ENCODE peak calls at places on chromosome 6, in eight cellular contexts. N is tibial artery; O is DMS 273 treated with DMSO at 0.1 percent for 48 hours; Y is HT1080; X is posterior vena cava; G is dorsolateral prefrontal cortex; S is ovary; I is stimulated activated naive CD8-positive, alpha-beta T cell treated with anti-CD3 and anti-CD28 coated beads, Interleukin-15, Interleukin-2, amounts not matched to agents 100 U/mL and 50 U/mL, for 24 hours. T is an unnamed sample.

GRCh38 chr6:6760054-6760453 is 171.5 kb downstream of the LY86 start:
- DNase-seq in Y (no peak), I (no peak), G (no peak), X (no peak), S (no peak), N (no peak), O (no peak), T (no peak)

GRCh38 chr6:151806757-151807512 is 547 bp upstream of the ESR1 start:
- DNase-seq in I (no peak), Y (no peak), X (no peak), O (no peak), G (no peak), S (no peak), N (no peak), T (no peak)

GRCh38 chr6:13248549-13248948 is 79.8 kb downstream of the TBC1D7 start:
- DNase-seq in I (no peak), Y (no peak), N (no peak), O (no peak), S (no peak), X (no peak), G (no peak), T (no peak)

GRCh38 chr6:106586815-106587214 is 42.5 kb downstream of the RTN4IP1 start:
- DNase-seq in X (no peak), I (no peak), O (no peak), N (no peak), Y (no peak), G (no peak), S (no peak), T (no peak)

GRCh38 chr6:7991992-7992815 is 72.0 kb downstream of the BLOC1S5 start:
- DNase-seq in I (no peak), Y (peak), G (no peak), O (peak), X (no peak), S (no peak), N (no peak), T (no peak)

GRCh38 chr6:20875369-20875963 is 341.2 kb downstream of the CDKAL1 start:
- DNase-seq in I (no peak), G (no peak), X (no peak), N (no peak), S (no peak), Y (peak), O (no peak), T (no peak)

GRCh38 chr6:15800821-15801617 is 138.2 kb upstream of the DTNBP1 start:
- DNase-seq in S (no peak), O (no peak), G (no peak), I (no peak), Y (no peak), X (no peak), N (no peak), T (no peak)

GRCh38 chr6:84773431-84774173 is 9.2 kb upstream of the TBX18 start:
- DNase-seq in I (no peak), G (no peak), S (no peak), X (peak), Y (no peak), N (peak), O (no peak), T (peak)

GRCh38 chr6:149887343-149887742 is 10.6 kb downstream of the RAET1E start:
- DNase-seq in Y (no peak), G (no peak), I (no peak), O (no peak), N (no peak), X (no peak), S (no peak), T (no peak)

GRCh38 chr6:87465041-87465440 is 7.7 kb upstream of the SLC35A1 start:
- DNase-seq in N (no peak), I (no peak), Y (no peak), S (no peak), X (no peak), G (no peak), O (no peak), T (no peak)

GRCh38 chr6:11368760-11369159 is 136.3 kb upstream of the NEDD9 start:
- DNase-seq in X (no peak), G (no peak), I (no peak), Y (peak), N (no peak), S (no peak), O (no peak), T (no peak)